ENCODE peak calls at places on chromosomes 11 and 22, in seven cellular contexts. J is Calu3, R is astrocyte of the spinal cord, C is upper lobe of right lung, I is pancreas, L is tibial nerve, B is choroid plexus epithelial cell. U is an unnamed sample.
A peak's percentile ranks its signal among the peaks of the same experiment; 100 is the strongest.

GRCh38 chr11:86214710-86215109 is 29.8 kb upstream of the EED start:
- DNase-seq in J (peak; percentile 21), R (no peak), C (no peak), I (no peak), L (no peak), B (no peak), U (no peak)

GRCh38 chr22:44181033-44181911 is 547 bp downstream of the PARVG start:
- DNase-seq in J (no peak), R (no peak), C (peak; percentile 76), I (no peak), L (no peak), B (no peak), U (no peak)

GRCh38 chr22:30717331-30717921 is 22.8 kb downstream of the OSBP2 start:
- DNase-seq in J (no peak), R (peak; percentile 77), C (no peak), I (no peak), L (no peak), B (peak; percentile 52), U (peak; percentile 92)

GRCh38 chr22:18012528-18012927 is 11.8 kb downstream of the MICAL3 start:
- DNase-seq in J (no peak), R (no peak), C (no peak), I (no peak), L (no peak), B (peak; percentile 69), U (no peak)

GRCh38 chr11:13289081-13289480 is 11.5 kb downstream of the BMAL1 start:
- DNase-seq in J (peak; percentile 25), R (peak; percentile 31), C (no peak), I (no peak), L (no peak), B (peak; percentile 38), U (peak; percentile 51)

GRCh38 chr11:64892411-64892831 is 14.0 kb upstream of the EHD1 start:
- DNase-seq in J (no peak), R (no peak), C (no peak), I (peak; percentile 40), L (no peak), B (no peak), U (no peak)

GRCh38 chr22:43895986-43896645 is 4.3 kb upstream of the PNPLA5 start:
- DNase-seq in J (no peak), R (no peak), C (no peak), I (no peak), L (no peak), B (no peak), U (no peak)

GRCh38 chr11:17719028-17719939 is at the start of gene MYOD1:
- DNase-seq in J (no peak), R (peak; percentile 28), C (no peak), I (no peak), L (no peak), B (no peak), U (no peak)

GRCh38 chr11:69321877-69322350 is 28.0 kb downstream of the MYEOV start:
- DNase-seq in J (no peak), R (peak; percentile 93), C (peak; percentile 27), I (no peak), L (no peak), B (peak; percentile 43), U (peak; percentile 52)

GRCh38 chr11:17273668-17274321 is 2.7 kb upstream of the NUCB2 start:
- DNase-seq in J (no peak), R (no peak), C (no peak), I (no peak), L (no peak), B (no peak), U (no peak)

GRCh38 chr22:45554040-45554406 is 51.3 kb downstream of the FBLN1 start:
- DNase-seq in J (peak; percentile 66), R (no peak), C (no peak), I (no peak), L (no peak), B (no peak), U (no peak)

GRCh38 chr22:28034145-28034759 is 115.2 kb upstream of the PITPNB start:
- DNase-seq in J (no peak), R (no peak), C (peak; percentile 31), I (no peak), L (no peak), B (no peak), U (no peak)

GRCh38 chr11:19995131-19995530 is 165.1 kb downstream of the DBX1 start:
- DNase-seq in J (peak; percentile 35), R (peak; percentile 72), C (no peak), I (no peak), L (no peak), B (peak; percentile 91), U (peak; percentile 95)

DNA sequence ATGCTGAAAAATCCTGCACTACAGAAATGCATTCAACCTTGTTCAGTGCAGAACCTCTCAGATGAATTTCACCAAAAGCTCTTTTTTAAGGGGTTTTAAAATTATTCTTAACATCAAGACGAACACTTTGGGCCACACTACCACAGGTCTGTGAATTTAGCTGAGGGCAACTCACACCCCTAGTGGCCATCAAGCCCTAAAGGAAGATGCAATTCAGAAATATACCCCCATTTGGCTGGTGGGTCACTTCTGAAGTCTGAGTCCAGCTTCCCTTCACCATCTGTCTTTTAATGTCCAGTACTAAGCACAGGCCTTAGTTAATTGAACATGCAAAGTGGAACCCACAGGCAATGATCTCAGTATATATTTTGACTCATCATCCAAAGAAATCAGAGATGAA is 50.5 kb downstream of the FAM76B start:
- DNase-seq in J (no peak), R (no peak), C (no peak), I (no peak), L (no peak), B (no peak), U (no peak)
- TF ChIP-seq CTCF in J (no peak), R (no peak), C (no peak), I (no peak), L (no peak), B (peak; percentile 25), U (no peak)

GRCh38 chr11:2750101-2750509 is 50.3 kb upstream of the KCNQ1OT1 start:
- DNase-seq in J (no peak), R (no peak), C (peak; percentile 46), I (peak; percentile 11), L (no peak), B (no peak), U (no peak)
- TF ChIP-seq CTCF in J (no peak), R (no peak), C (no peak), I (no peak), L (no peak), B (no peak), U (no peak)

DNA sequence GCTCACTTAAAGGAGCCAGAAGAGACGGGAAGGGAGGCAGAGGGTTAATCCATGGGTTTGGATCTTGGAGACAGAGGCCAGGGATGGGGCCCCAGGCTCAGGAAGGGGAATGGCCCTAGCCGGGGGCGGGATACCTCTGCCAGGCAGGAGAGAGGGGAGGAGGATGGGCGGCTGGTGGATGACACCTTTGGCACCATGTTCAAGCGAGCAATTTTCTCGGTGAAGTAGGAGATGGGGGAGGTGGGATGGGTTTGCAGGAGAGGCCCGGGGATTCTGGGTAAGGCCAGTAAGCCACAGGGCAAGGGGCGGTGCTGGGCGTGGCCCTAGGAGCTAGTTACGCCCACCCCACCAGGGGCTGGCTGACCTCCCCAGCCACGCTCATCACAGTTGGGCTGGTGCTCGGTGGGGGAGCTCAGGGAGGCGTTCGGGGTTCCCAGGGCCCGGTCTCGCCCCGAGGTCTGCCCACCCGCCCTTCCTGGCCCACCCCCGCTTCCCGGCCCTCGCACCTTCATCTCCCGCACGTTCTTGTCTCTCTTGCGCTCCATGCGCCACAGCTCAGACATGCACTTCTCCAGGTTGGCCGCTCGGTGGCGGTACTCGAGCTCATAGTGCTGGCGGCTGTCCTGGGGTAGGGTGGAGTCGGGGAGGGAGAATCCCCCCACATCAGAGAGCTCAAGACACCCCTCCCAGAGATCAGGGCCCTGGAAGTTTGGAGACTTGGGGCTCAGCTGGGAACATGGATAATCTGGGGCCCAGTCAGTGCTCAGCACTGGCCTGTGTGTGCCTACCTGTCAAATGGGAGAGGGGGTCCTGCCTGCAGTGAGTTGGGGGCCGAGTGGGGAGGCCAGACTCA is 12.7 kb downstream of the BAIAP2L2 start:
- DNase-seq in J (no peak), R (no peak), C (no peak), I (no peak), L (no peak), B (peak; percentile 54), U (no peak)
- TF ChIP-seq CTCF in J (no peak), R (peak; percentile 58), C (peak; percentile 16), I (no peak), L (peak; percentile 9), B (peak; percentile 75), U (no peak)

DNA sequence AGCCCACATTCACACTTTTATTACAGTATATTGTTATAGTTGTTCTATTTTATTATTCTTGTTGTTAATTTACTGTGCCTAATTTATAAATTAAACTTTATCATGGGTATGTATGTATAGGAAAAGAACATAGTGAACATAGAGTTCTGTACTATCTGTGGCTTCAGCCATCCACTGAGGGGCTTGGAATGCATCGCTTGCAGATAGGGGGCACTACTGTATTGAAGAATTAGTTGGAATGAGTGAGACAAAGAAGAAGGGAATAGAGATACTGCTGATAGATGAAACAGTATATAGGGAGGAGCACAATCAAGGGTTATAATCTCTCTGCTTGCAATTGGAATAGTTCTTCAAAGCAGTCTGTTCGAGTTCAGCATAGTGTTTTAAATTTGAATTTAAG is 432.2 kb downstream of the RAB38 start:
- DNase-seq in J (no peak), R (no peak), C (no peak), I (no peak), L (no peak), B (no peak), U (peak; percentile 9)
- TF ChIP-seq CTCF in J (no peak), R (no peak), C (peak; percentile 13), I (no peak), L (no peak), B (no peak), U (no peak)

GRCh38 chr22:50338860-50339462 is 4.2 kb upstream of the PPP6R2 start:
- DNase-seq in J (no peak), R (no peak), C (no peak), I (no peak), L (no peak), B (no peak), U (no peak)

GRCh38 chr22:50342651-50343540 is at the start of gene PPP6R2:
- DNase-seq in J (peak; percentile 90), R (peak; percentile 56), C (peak; percentile 92), I (peak; percentile 92), L (peak; percentile 78), B (peak; percentile 76), U (peak; percentile 60)

GRCh38 chr22:50338042-50338573 is 5.0 kb upstream of the PPP6R2 start:
- DNase-seq in J (no peak), R (no peak), C (no peak), I (no peak), L (no peak), B (no peak), U (no peak)

GRCh38 chr22:50341977-50342650 is 1.0 kb upstream of the PPP6R2 start:
- DNase-seq in J (peak; percentile 94), R (peak; percentile 82), C (peak; percentile 93), I (peak; percentile 92), L (peak; percentile 84), B (peak; percentile 87), U (peak; percentile 90)

DNA sequence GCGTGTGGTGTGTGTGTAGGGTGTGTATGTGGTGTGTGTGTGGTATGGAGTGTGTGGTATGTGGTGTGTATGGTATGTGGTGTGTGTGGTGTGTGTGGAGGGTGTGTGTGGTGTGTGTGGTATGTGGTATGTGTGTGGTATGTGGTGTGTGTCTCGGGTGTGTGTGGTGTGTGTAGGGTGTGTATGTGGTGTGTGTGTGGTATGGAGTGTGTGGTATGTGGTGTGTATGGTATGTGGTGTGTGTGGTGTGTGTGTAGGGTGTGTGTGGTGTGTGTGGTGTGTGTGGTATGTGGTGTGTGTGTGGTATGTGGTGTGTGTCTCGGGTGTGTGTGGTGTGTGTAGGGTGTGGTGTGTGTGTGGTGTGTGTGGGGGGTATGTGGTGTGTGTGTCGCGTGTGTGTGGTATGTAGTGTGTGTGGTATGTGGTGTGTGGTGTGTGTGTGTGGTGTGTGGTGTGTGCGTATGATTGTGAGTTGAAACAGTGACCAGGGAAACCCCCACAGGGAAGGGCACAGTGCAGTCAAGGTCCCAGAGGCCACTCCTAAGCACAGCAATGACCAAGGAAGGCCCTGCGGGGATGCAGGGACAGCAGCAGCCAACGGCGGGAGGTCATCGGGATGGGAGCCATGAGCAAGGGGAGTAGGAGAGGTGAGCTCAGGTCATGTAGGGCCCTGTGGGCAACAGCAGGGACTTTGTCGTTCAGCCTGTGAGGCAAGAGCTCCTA is 2.8 kb upstream of the PPP6R2 start:
- DNase-seq in J (peak; percentile 29), R (no peak), C (no peak), I (no peak), L (no peak), B (peak; percentile 20), U (peak; percentile 13)
- TF ChIP-seq CTCF in J (no peak), R (no peak), C (no peak), I (no peak), L (no peak), B (no peak), U (no peak)